ENCODE peak calls at places on chromosomes 16 and 17, in five cellular contexts. W is AG08396; R is hippocampal formation; P is CD8-positive, alpha-beta memory T cell; L is stimulated activated CD4-positive, alpha-beta T cell treated with anti-CD3 and anti-CD28 coated beads, Interleukin-15, amount 100 ng/mL, for 1 hour. N is an unnamed sample.

GRCh38 chr17:17280613-17281549 is at the start of gene COPS3:
- DNase-seq in W (peak; percentile 98), L (peak; percentile 90), R (peak; percentile 95), P (peak; percentile 96), N (peak; percentile 98)

GRCh38 chr16:15950167-15950854 is 895 bp downstream of the ABCC1 start:
- DNase-seq in R (no peak), L (peak; percentile 27), W (no peak), P (peak; percentile 15), N (peak; percentile 36)

GRCh38 chr17:77645441-77646430 is 312.8 kb upstream of the TNRC6C start:
- DNase-seq in L (peak; percentile 27), W (no peak), P (peak; percentile 35), R (no peak), N (no peak)

GRCh38 chr17:182164-182751 is 808 bp upstream of the DOC2B start:
- DNase-seq in L (no peak), W (no peak), P (no peak), R (no peak), N (peak; percentile 57)

GRCh38 chr17:50323060-50323459 is 22.9 kb upstream of the XYLT2 start:
- DNase-seq in L (no peak), P (no peak), R (no peak), W (no peak), N (no peak)

GRCh38 chr16:71762186-71762585 is 37.7 kb upstream of the PHLPP2 start:
- DNase-seq in P (no peak), W (no peak), R (no peak), L (no peak), N (no peak)

GRCh38 chr17:81867123-81867951 is 3.8 kb downstream of the ARHGDIA start:
- DNase-seq in L (no peak), W (no peak), R (no peak), P (no peak), N (no peak)

GRCh38 chr17:72077326-72077960 is 43.4 kb upstream of the SOX9 start:
- DNase-seq in R (no peak), P (no peak), W (no peak), L (no peak), N (no peak)

GRCh38 chr17:2064980-2065785 is 10.3 kb downstream of the HIC1 start:
- DNase-seq in L (peak; percentile 50), P (no peak), W (no peak), R (no peak), N (no peak)

GRCh38 chr16:77212736-77213541 is 13.7 kb downstream of the SYCE1L start:
- DNase-seq in R (no peak), P (peak; percentile 59), L (peak; percentile 67), W (peak; percentile 62), N (peak; percentile 57)

GRCh38 chr16:37511-37910 is 15.9 kb downstream of the POLR3K start:
- DNase-seq in R (no peak), P (no peak), W (no peak), L (no peak), N (no peak)

GRCh38 chr16:59698341-59698979 is 964.3 kb upstream of the GOT2 start:
- DNase-seq in L (no peak), R (no peak), W (no peak), P (no peak), N (no peak)

GRCh38 chr16:70298988-70299938 is at the start of gene DDX19B:
- DNase-seq in P (peak; percentile 32), L (peak; percentile 37), W (peak; percentile 84), R (peak; percentile 37), N (peak; percentile 80)

GRCh38 chr17:48240562-48241130 is 133.1 kb downstream of the SNX11 start:
- DNase-seq in L (no peak), P (no peak), R (no peak), W (peak; percentile 5), N (no peak)

GRCh38 chr17:35313875-35314409 is 59.5 kb downstream of the SLFN11 start:
- DNase-seq in R (no peak), P (peak; percentile 2), L (no peak), W (no peak), N (no peak)

GRCh38 chr17:34226011-34226410 is 29.1 kb upstream of the CCL2 start:
- DNase-seq in R (no peak), W (no peak), P (no peak), L (no peak), N (no peak)

GRCh38 chr17:10745231-10745630 is 15.4 kb upstream of the TMEM220 start:
- DNase-seq in P (no peak), W (no peak), L (no peak), R (no peak), N (no peak)

GRCh38 chr16:69477546-69477945 is 53.1 kb downstream of the CYB5B start:
- DNase-seq in R (no peak), W (no peak), P (no peak), L (no peak), N (no peak)

GRCh38 chr17:4263282-4264215 is at the start of gene ANKFY1:
- DNase-seq in W (peak; percentile 99), P (peak; percentile 98), L (peak; percentile 97), R (peak; percentile 91), N (peak; percentile 98)

GRCh38 chr16:16045879-16046278 is 96.5 kb downstream of the ABCC1 start:
- DNase-seq in W (no peak), P (no peak), R (no peak), L (no peak), N (no peak)

GRCh38 chr16:1317479-1318267 is 8.2 kb downstream of the UBE2I start:
- DNase-seq in W (no peak), P (no peak), L (no peak), R (no peak), N (no peak)

GRCh38 chr16:88558457-88559442 is 11.5 kb upstream of the ZC3H18 start:
- DNase-seq in W (peak; percentile 79), P (no peak), R (no peak), L (no peak), N (peak; percentile 59)

GRCh38 chr17:53466733-53467132 is 356.0 kb upstream of the KIF2B start:
- DNase-seq in P (no peak), W (no peak), R (no peak), L (no peak), N (no peak)

GRCh38 chr16:12065866-12066545 is 89.5 kb downstream of the SNX29 start:
- DNase-seq in P (no peak), W (no peak), R (no peak), L (no peak), N (no peak)

GRCh38 chr17:41734139-41734948 is at the start of gene HAP1:
- DNase-seq in L (no peak), W (peak; percentile 58), R (no peak), P (no peak), N (no peak)

GRCh38 chr16:51813609-51814008 is 662.5 kb upstream of the SALL1 start:
- DNase-seq in L (no peak), R (no peak), W (no peak), P (no peak), N (no peak)

GRCh38 chr17:77842148-77842905 is 116.2 kb upstream of the TNRC6C start:
- DNase-seq in R (no peak), L (no peak), P (no peak), W (no peak), N (no peak)

GRCh38 chr17:12510535-12510934 is 155.2 kb upstream of the MYOCD start:
- DNase-seq in W (peak; percentile 18), P (no peak), R (no peak), L (no peak), N (no peak)

N was measured in lung.